ENCODE peak calls at places on chromosomes 16 and 17, in four cellular contexts. F is CD4-positive, alpha-beta memory T cell; H is Daoy; P is hepatic stellate cell. W is an unnamed sample.

GRCh38 chr16:54397190-54397835 is 110.7 kb upstream of the IRX3 start:
- DNase-seq in F (no peak), H (peak), P (no peak), W (no peak)

GRCh38 chr16:83138512-83138911 is 511.7 kb downstream of the CDH13 start:
- DNase-seq in F (no peak), H (no peak), P (no peak), W (no peak)

GRCh38 chr16:86375370-86375769 is 135.0 kb upstream of the FOXF1 start:
- DNase-seq in F (no peak), H (peak), P (peak), W (peak)

GRCh38 chr17:17127730-17128291 is 78.3 kb downstream of the PLD6 start:
- DNase-seq in F (no peak), H (no peak), P (no peak), W (no peak)

GRCh38 chr16:66810391-66810790 is 9.0 kb upstream of the TERB1 start:
- DNase-seq in F (no peak), H (no peak), P (no peak), W (no peak)

GRCh38 chr17:45948881-45949624 is 50.0 kb upstream of the STH start:
- DNase-seq in F (peak), H (peak), P (peak), W (peak)

GRCh38 chr17:79033741-79034501 is 10.0 kb downstream of the C1QTNF1 start:
- DNase-seq in F (no peak), H (peak), P (no peak), W (no peak)

GRCh38 chr16:55116165-55116894 is 185.7 kb downstream of the IRX5 start:
- DNase-seq in F (no peak), H (peak), P (peak), W (peak)

GRCh38 chr16:86764551-86764950 is 186.2 kb downstream of the FOXL1 start:
- DNase-seq in F (no peak), H (no peak), P (no peak), W (no peak)

GRCh38 chr16:56258508-56259424 is 67.5 kb downstream of the GNAO1 start:
- DNase-seq in F (no peak), H (no peak), P (no peak), W (no peak)

W was measured in AG08396.